ENCODE peak calls at places on chromosomes 1 and 21, in ten cellular contexts. Z, D, N, G, A, H, M, W, R and U are unnamed samples.

GRCh38 chr1:247962911-247963588 is 2.0 kb upstream of the OR2AK2 start:
- DNase-seq in Z (no peak), D (no peak), N (no peak), G (no peak), A (no peak), H (no peak), M (no peak), W (no peak), R (no peak), U (peak)

GRCh38 chr21:46151261-46151988 is 4.0 kb downstream of the FTCD start:
- DNase-seq in Z (no peak), D (no peak), N (peak), G (no peak), A (peak), H (peak), M (peak), W (peak), R (no peak), U (peak)

GRCh38 chr1:183945432-183946308 is 91.9 kb downstream of the COLGALT2 start:
- DNase-seq in Z (no peak), D (peak), N (no peak), G (no peak), A (no peak), H (no peak), M (no peak), W (no peak), R (no peak), U (no peak)

GRCh38 chr21:43611598-43612369 is 47.5 kb downstream of the HSF2BP start:
- DNase-seq in Z (peak), D (peak), N (peak), G (no peak), A (no peak), H (no peak), M (peak), W (peak), R (peak), U (peak)

GRCh38 chr1:28329395-28330153 is 734 bp downstream of the MED18 start:
- DNase-seq in Z (peak), D (peak), N (peak), G (no peak), A (no peak), H (peak), M (peak), W (peak), R (peak), U (peak)

GRCh38 chr1:110964400-110964903 is 730 bp upstream of the LRIF1 start:
- DNase-seq in Z (no peak), D (no peak), N (no peak), G (no peak), A (no peak), H (no peak), M (no peak), W (no peak), R (no peak), U (no peak)

GRCh38 chr1:213260322-213261075 is 209.5 kb downstream of the RPS6KC1 start:
- DNase-seq in Z (no peak), D (peak), N (no peak), G (no peak), A (no peak), H (no peak), M (no peak), W (no peak), R (no peak), U (no peak)

GRCh38 chr1:44417351-44418021 is 12.4 kb downstream of the RNF220 start:
- DNase-seq in Z (no peak), D (no peak), N (no peak), G (no peak), A (peak), H (no peak), M (no peak), W (peak), R (peak), U (no peak)

GRCh38 chr1:208231929-208232360 is 12.2 kb downstream of the PLXNA2 start:
- DNase-seq in Z (no peak), D (no peak), N (no peak), G (no peak), A (no peak), H (peak), M (no peak), W (no peak), R (no peak), U (no peak)

GRCh38 chr1:47578026-47578861 is 140.4 kb downstream of the FOXD2 start:
- DNase-seq in Z (no peak), D (no peak), N (no peak), G (no peak), A (peak), H (peak), M (peak), W (no peak), R (no peak), U (peak)

GRCh38 chr21:42837421-42838211 is 41.7 kb downstream of the WDR4 start:
- DNase-seq in Z (no peak), D (peak), N (no peak), G (peak), A (peak), H (peak), M (no peak), W (peak), R (peak), U (no peak)

GRCh38 chr1:164611754-164612642 is 53.0 kb downstream of the PBX1 start:
- DNase-seq in Z (peak), D (no peak), N (no peak), G (no peak), A (no peak), H (no peak), M (peak), W (peak), R (no peak), U (no peak)

GRCh38 chr1:20485527-20486456 is at the start of gene CAMK2N1:
- DNase-seq in Z (peak), D (peak), N (peak), G (no peak), A (peak), H (peak), M (peak), W (peak), R (peak), U (peak)

GRCh38 chr1:155011437-155011907 is 8.9 kb downstream of the ZBTB7B start:
- DNase-seq in Z (no peak), D (no peak), N (peak), G (no peak), A (no peak), H (no peak), M (no peak), W (no peak), R (no peak), U (no peak)

GRCh38 chr1:164579346-164579745 is 20.4 kb downstream of the PBX1 start:
- DNase-seq in Z (no peak), D (no peak), N (no peak), G (no peak), A (no peak), H (no peak), M (no peak), W (no peak), R (no peak), U (no peak)

GRCh38 chr1:204241050-204241449 is 27.3 kb upstream of the GOLT1A start:
- DNase-seq in Z (peak), D (no peak), N (no peak), G (no peak), A (no peak), H (no peak), M (no peak), W (no peak), R (no peak), U (no peak)

GRCh38 chr21:36946949-36947371 is 19.5 kb downstream of the HLCS start:
- DNase-seq in Z (no peak), D (no peak), N (no peak), G (no peak), A (no peak), H (no peak), M (no peak), W (no peak), R (no peak), U (no peak)

GRCh38 chr21:31078796-31079195 is 40.5 kb upstream of the KRTAP19-8 start:
- DNase-seq in Z (no peak), D (no peak), N (no peak), G (peak), A (no peak), H (no peak), M (no peak), W (no peak), R (no peak), U (no peak)

GRCh38 chr1:51750729-51751128 is 127.8 kb downstream of the NRDC start:
- DNase-seq in Z (no peak), D (no peak), N (no peak), G (no peak), A (no peak), H (no peak), M (no peak), W (no peak), R (no peak), U (no peak)

GRCh38 chr1:53390261-53390660 is 62.4 kb upstream of the LRP8 start:
- DNase-seq in Z (no peak), D (no peak), N (no peak), G (no peak), A (no peak), H (no peak), M (peak), W (no peak), R (no peak), U (peak)

GRCh38 chr1:26153966-26154572 is 4.8 kb upstream of the FAM110D start:
- DNase-seq in Z (no peak), D (peak), N (no peak), G (no peak), A (no peak), H (no peak), M (no peak), W (no peak), R (no peak), U (no peak)

GRCh38 chr1:26155370-26156284 is 3.3 kb upstream of the FAM110D start:
- DNase-seq in Z (no peak), D (no peak), N (no peak), G (no peak), A (no peak), H (no peak), M (no peak), W (no peak), R (no peak), U (no peak)

GRCh38 chr1:26158271-26159112 is at the start of gene FAM110D:
- DNase-seq in Z (no peak), D (peak), N (no peak), G (no peak), A (no peak), H (no peak), M (no peak), W (no peak), R (no peak), U (peak)

GRCh38 chr1:26154750-26155149 is 4.1 kb upstream of the FAM110D start:
- DNase-seq in Z (no peak), D (no peak), N (no peak), G (no peak), A (no peak), H (no peak), M (no peak), W (no peak), R (peak), U (no peak)

DNA sequence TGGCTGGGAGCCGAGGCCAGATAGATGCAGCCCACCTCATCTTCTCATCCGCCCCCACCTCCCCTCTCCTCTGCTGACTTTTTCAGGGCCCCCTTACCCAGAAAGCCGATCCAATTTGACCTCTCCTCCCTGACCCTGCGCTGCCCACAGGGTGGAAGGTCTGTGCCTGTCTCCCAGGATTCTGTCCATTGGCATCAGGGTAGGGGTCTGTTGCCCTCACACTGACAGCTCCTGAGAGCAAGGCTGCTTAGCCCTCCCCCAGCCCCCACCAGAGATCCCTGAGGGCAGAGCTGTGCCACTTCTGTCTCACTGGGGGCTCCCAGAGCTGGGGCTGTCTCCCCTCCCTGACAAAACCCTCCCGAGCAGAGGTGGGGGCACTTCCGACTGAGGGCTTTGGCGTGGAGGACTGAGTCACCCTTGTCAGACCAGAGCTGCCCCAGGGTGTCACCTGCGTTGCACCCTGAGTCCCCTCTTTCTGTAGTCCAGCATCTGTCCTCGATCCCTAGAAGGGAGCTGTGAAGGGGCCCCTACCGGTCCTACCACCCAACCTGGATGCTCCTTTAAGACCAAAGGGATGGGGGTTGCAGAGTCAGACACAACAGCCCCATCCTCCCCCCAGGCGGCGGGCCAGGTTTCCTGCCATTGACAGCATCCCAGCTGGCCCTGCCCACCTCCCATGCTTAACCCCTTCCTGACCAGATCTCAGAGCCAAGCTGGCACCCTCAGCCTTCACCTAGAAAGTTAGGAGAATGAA is 2.4 kb upstream of the FAM110D start:
- DNase-seq in Z (no peak), D (peak), N (no peak), G (no peak), A (no peak), H (no peak), M (no peak), W (no peak), R (peak), U (no peak)
- H3K4me3 ChIP-seq in Z (no peak), D (no peak), N (no peak), G (peak), A (peak), H (peak), M (no peak), W (peak), R (peak), U (peak)

GRCh38 chr1:119364640-119365039 is 3.9 kb upstream of the HAO2 start:
- DNase-seq in Z (no peak), D (no peak), N (no peak), G (no peak), A (no peak), H (no peak), M (no peak), W (no peak), R (no peak), U (no peak)

GRCh38 chr1:119366424-119366823 is 2.2 kb upstream of the HAO2 start:
- DNase-seq in Z (no peak), D (no peak), N (no peak), G (no peak), A (no peak), H (no peak), M (no peak), W (no peak), R (no peak), U (no peak)

GRCh38 chr1:119370748-119371147 is 2.2 kb downstream of the HAO2 start:
- DNase-seq in Z (no peak), D (no peak), N (no peak), G (peak), A (no peak), H (no peak), M (no peak), W (no peak), R (no peak), U (no peak)

GRCh38 chr1:119368556-119368955 is at the start of gene HAO2:
- DNase-seq in Z (no peak), D (no peak), N (no peak), G (no peak), A (no peak), H (no peak), M (no peak), W (no peak), R (no peak), U (no peak)

DNA sequence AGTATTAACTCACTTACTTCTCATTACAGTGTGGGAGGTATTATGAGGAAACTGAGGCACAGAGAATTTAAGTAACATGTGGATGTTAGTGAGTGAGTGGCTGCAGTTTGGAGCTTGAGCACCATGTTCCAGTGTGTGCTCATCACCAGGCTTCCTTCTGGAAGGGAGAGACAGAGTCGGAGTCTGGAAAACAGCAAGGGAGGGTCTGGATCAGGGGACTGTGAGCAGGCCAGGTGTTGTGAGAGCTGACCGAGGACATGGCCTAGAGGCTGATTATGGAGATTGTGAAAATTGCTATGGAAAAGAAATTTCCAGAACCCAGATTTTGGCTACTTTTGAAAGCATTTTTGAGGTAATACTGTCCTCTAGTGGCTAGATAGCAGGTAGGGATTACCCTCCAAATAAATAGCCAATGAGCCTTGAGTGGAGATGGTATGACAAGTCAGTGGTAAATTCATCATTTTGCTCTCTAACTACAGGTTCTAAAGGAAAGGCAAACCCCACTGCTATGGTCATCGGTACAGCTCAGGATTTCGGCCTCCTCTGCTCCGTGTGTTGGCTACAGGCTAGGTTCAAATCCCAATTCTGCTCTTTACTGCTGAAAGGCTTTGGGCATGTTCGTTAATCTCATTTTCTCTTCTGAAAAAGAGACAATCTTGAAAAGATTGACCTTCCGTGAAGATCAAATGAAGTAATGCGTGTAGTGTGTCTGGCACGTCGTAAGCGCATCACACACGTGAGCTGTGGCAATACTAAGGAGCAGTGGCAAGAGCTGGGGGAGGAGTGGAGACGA is 1.1 kb upstream of the HAO2 start:
- DNase-seq in Z (peak), D (peak), N (no peak), G (no peak), A (no peak), H (no peak), M (no peak), W (no peak), R (no peak), U (no peak)
- TF ChIP-seq EP300 in Z (no peak), D (no peak), N (no peak), G (no peak), A (no peak), H (no peak), M (no peak), W (no peak), R (no peak), U (no peak)

GRCh38 chr21:39099859-39100258 is 83.4 kb downstream of the PSMG1 start:
- DNase-seq in Z (no peak), D (no peak), N (no peak), G (no peak), A (no peak), H (no peak), M (no peak), W (no peak), R (no peak), U (no peak)
- H3K27ac ChIP-seq in Z (no peak), D (no peak), N (no peak), G (no peak), A (no peak), H (no peak), M (no peak), W (no peak), R (no peak), U (no peak)

DNA sequence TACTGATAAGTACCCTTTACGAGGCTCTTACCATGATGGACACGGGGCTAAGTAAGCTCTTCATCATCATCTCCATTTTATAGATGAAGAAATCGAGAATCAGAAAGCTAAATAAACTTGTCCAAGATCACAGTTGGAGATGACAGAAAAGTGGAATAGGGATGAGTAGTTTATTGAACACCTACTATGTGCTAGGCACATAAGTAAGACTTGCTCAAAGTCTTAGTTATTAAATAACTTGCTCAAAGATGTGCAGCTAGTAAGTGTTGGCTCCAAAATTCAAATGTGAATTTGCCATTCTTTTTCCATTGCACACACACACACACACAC is 611 bp upstream of the RGS16 start:
- DNase-seq in Z (no peak), D (no peak), N (no peak), G (no peak), A (no peak), H (no peak), M (no peak), W (no peak), R (no peak), U (no peak)
- H3K4me3 ChIP-seq in Z (peak), D (no peak), N (no peak), G (peak), A (peak), H (peak), M (peak), W (peak), R (no peak), U (peak)